ENCODE peak calls at places on chromosomes 3 and 15, in six cellular contexts. One of them, this sample, is unnamed.

GRCh38 chr3:186909078-186909853 is 21.1 kb upstream of the ST6GAL1 start:
- DNase-seq in AG04450: no peak
- DNase-seq in WERI-Rb-1: no peak
- DNase-seq in foreskin fibroblast: no peak
- DNase-seq in GM12878: no peak
- DNase-seq in heart left ventricle: no peak
- DNase-seq in this sample: peak

GRCh38 chr3:62363275-62363674 is 10.1 kb downstream of the FEZF2 start:
- DNase-seq in AG04450: no peak
- DNase-seq in WERI-Rb-1: no peak
- DNase-seq in foreskin fibroblast: no peak
- DNase-seq in GM12878: no peak
- DNase-seq in heart left ventricle: no peak
- DNase-seq in this sample: no peak

GRCh38 chr3:72517804-72518442 is 330.3 kb downstream of the SHQ1 start:
- DNase-seq in AG04450: peak
- DNase-seq in WERI-Rb-1: no peak
- DNase-seq in foreskin fibroblast: peak
- DNase-seq in GM12878: no peak
- DNase-seq in heart left ventricle: no peak
- DNase-seq in this sample: no peak

GRCh38 chr3:159727506-159727905 is 261.1 kb upstream of the IL12A start:
- DNase-seq in AG04450: no peak
- DNase-seq in WERI-Rb-1: no peak
- DNase-seq in foreskin fibroblast: no peak
- DNase-seq in GM12878: no peak
- DNase-seq in heart left ventricle: no peak
- DNase-seq in this sample: no peak

GRCh38 chr3:51904034-51904823 is 1.1 kb upstream of the IQCF1 start:
- DNase-seq in AG04450: no peak
- DNase-seq in WERI-Rb-1: no peak
- DNase-seq in foreskin fibroblast: no peak
- DNase-seq in GM12878: no peak
- DNase-seq in heart left ventricle: no peak
- DNase-seq in this sample: no peak

GRCh38 chr3:45480218-45480617 is 91.8 kb downstream of the LARS2 start:
- DNase-seq in AG04450: no peak
- DNase-seq in WERI-Rb-1: no peak
- DNase-seq in foreskin fibroblast: no peak
- DNase-seq in GM12878: no peak
- DNase-seq in heart left ventricle: no peak
- DNase-seq in this sample: no peak

GRCh38 chr15:70142322-70143191 is 44.8 kb upstream of the TLE3 start:
- DNase-seq in AG04450: peak
- DNase-seq in WERI-Rb-1: no peak
- DNase-seq in foreskin fibroblast: peak
- DNase-seq in GM12878: no peak
- DNase-seq in heart left ventricle: peak
- DNase-seq in this sample: peak

GRCh38 chr15:63998489-63998888 is 47.8 kb downstream of the DAPK2 start:
- DNase-seq in AG04450: no peak
- DNase-seq in WERI-Rb-1: no peak
- DNase-seq in foreskin fibroblast: no peak
- DNase-seq in GM12878: no peak
- DNase-seq in heart left ventricle: no peak
- DNase-seq in this sample: peak

GRCh38 chr3:53823956-53824320 is 22.3 kb downstream of the CHDH start:
- DNase-seq in AG04450: no peak
- DNase-seq in WERI-Rb-1: no peak
- DNase-seq in foreskin fibroblast: no peak
- DNase-seq in GM12878: no peak
- DNase-seq in heart left ventricle: no peak
- DNase-seq in this sample: no peak

GRCh38 chr3:10432931-10433330 is 72.5 kb downstream of the ATP2B2 start:
- DNase-seq in AG04450: peak
- DNase-seq in WERI-Rb-1: no peak
- DNase-seq in foreskin fibroblast: peak
- DNase-seq in GM12878: no peak
- DNase-seq in heart left ventricle: no peak
- DNase-seq in this sample: no peak

GRCh38 chr3:141998674-141999290 is 122.3 kb downstream of the ATP1B3 start:
- DNase-seq in AG04450: no peak
- DNase-seq in WERI-Rb-1: no peak
- DNase-seq in foreskin fibroblast: peak
- DNase-seq in GM12878: no peak
- DNase-seq in heart left ventricle: no peak
- DNase-seq in this sample: no peak

GRCh38 chr15:90819850-90820249 is 48.5 kb upstream of the FURIN start:
- DNase-seq in AG04450: no peak
- DNase-seq in WERI-Rb-1: no peak
- DNase-seq in foreskin fibroblast: no peak
- DNase-seq in GM12878: no peak
- DNase-seq in heart left ventricle: no peak
- DNase-seq in this sample: no peak

GRCh38 chr15:73225358-73226015 is 143.3 kb downstream of the HCN4 start:
- DNase-seq in AG04450: no peak
- DNase-seq in WERI-Rb-1: no peak
- DNase-seq in foreskin fibroblast: no peak
- DNase-seq in GM12878: no peak
- DNase-seq in heart left ventricle: no peak
- DNase-seq in this sample: no peak

GRCh38 chr15:69893863-69894262 is 203.9 kb downstream of the TLE3 start:
- DNase-seq in AG04450: no peak
- DNase-seq in WERI-Rb-1: peak
- DNase-seq in foreskin fibroblast: peak
- DNase-seq in GM12878: no peak
- DNase-seq in heart left ventricle: peak
- DNase-seq in this sample: no peak

GRCh38 chr15:67070892-67071664 is 5.7 kb downstream of the SMAD3 start:
- DNase-seq in AG04450: no peak
- DNase-seq in WERI-Rb-1: no peak
- DNase-seq in foreskin fibroblast: no peak
- DNase-seq in GM12878: no peak
- DNase-seq in heart left ventricle: no peak
- DNase-seq in this sample: no peak

GRCh38 chr3:194009892-194010533 is 125.9 kb upstream of the HES1 start:
- DNase-seq in AG04450: no peak
- DNase-seq in WERI-Rb-1: no peak
- DNase-seq in foreskin fibroblast: no peak
- DNase-seq in GM12878: no peak
- DNase-seq in heart left ventricle: no peak
- DNase-seq in this sample: no peak

GRCh38 chr15:60835000-60835399 is 356.1 kb upstream of the ICE2 start:
- DNase-seq in AG04450: no peak
- DNase-seq in WERI-Rb-1: no peak
- DNase-seq in foreskin fibroblast: no peak
- DNase-seq in GM12878: no peak
- DNase-seq in heart left ventricle: no peak
- DNase-seq in this sample: no peak

GRCh38 chr3:136584728-136585127 is 167.4 kb downstream of the STAG1 start:
- DNase-seq in AG04450: no peak
- DNase-seq in WERI-Rb-1: no peak
- DNase-seq in foreskin fibroblast: no peak
- DNase-seq in GM12878: no peak
- DNase-seq in heart left ventricle: no peak
- DNase-seq in this sample: no peak

GRCh38 chr15:92903588-92903955 is 3.4 kb downstream of the CHD2 start:
- DNase-seq in AG04450: no peak
- DNase-seq in WERI-Rb-1: no peak
- DNase-seq in foreskin fibroblast: no peak
- DNase-seq in GM12878: no peak
- DNase-seq in heart left ventricle: no peak
- DNase-seq in this sample: no peak

GRCh38 chr15:71385469-71385868 is 270.2 kb downstream of the THSD4 start:
- DNase-seq in AG04450: no peak
- DNase-seq in WERI-Rb-1: no peak
- DNase-seq in foreskin fibroblast: no peak
- DNase-seq in GM12878: no peak
- DNase-seq in heart left ventricle: no peak
- DNase-seq in this sample: peak

GRCh38 chr3:9248232-9249191 is 934 bp downstream of the SRGAP3 start:
- DNase-seq in AG04450: no peak
- DNase-seq in WERI-Rb-1: peak
- DNase-seq in foreskin fibroblast: peak
- DNase-seq in GM12878: no peak
- DNase-seq in heart left ventricle: no peak
- DNase-seq in this sample: no peak

GRCh38 chr3:16614033-16615031 is 9.1 kb upstream of the DAZL start:
- DNase-seq in AG04450: no peak
- DNase-seq in WERI-Rb-1: no peak
- DNase-seq in foreskin fibroblast: peak
- DNase-seq in GM12878: no peak
- DNase-seq in heart left ventricle: no peak
- DNase-seq in this sample: no peak

DNA sequence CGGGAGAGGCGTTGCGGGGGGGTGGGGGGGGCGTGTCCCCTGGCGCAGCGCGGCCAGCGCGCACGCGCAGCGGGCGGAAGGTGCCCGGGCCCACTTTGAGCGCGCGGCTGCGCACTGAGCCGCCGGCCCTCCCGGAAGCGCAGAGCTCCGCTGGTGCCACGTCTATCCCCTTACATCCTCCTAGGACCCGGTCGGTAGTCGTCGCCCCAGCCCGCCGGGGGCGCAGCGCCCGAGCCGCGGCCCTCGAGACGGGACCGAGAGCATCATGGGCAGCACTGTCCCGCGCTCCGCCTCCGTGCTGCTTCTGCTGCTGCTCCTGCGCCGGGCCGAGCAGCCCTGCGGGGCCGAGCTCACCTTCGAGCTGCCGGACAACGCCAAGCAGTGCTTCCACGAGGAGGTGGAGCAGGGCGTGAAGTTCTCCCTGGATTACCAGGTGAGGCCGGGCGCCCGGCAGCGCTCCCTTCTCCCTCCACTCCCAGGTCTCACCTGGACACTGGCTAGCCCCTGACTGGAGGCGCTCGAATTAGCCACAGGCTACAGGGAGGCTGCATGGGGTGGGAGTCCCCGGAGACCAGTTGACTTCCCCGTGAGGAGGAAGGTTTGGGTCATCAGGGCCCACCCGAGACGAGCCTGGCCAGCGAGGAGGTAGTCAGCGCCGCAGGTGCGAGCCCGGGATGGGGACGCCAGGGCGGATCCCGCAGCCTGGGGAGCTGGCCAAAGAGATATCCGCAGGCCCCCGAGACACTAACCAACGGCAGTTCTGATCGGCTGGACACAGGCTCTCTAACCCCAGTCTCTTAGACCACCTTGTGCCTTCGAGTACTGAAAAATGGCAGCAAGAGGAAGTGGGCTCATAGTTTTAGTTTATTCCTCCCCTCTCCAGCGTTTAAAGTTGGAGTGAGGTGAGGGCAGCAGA is at the start of gene TMED3:
- DNase-seq in AG04450: peak
- DNase-seq in WERI-Rb-1: peak
- DNase-seq in foreskin fibroblast: peak
- DNase-seq in GM12878: peak
- DNase-seq in heart left ventricle: peak
- DNase-seq in this sample: peak
- TF ChIP-seq CTCF in AG04450: peak
- TF ChIP-seq CTCF in WERI-Rb-1: peak
- TF ChIP-seq CTCF in foreskin fibroblast: peak
- TF ChIP-seq CTCF in GM12878: peak
- TF ChIP-seq CTCF in heart left ventricle: no peak
- TF ChIP-seq CTCF in this sample: peak

DNA sequence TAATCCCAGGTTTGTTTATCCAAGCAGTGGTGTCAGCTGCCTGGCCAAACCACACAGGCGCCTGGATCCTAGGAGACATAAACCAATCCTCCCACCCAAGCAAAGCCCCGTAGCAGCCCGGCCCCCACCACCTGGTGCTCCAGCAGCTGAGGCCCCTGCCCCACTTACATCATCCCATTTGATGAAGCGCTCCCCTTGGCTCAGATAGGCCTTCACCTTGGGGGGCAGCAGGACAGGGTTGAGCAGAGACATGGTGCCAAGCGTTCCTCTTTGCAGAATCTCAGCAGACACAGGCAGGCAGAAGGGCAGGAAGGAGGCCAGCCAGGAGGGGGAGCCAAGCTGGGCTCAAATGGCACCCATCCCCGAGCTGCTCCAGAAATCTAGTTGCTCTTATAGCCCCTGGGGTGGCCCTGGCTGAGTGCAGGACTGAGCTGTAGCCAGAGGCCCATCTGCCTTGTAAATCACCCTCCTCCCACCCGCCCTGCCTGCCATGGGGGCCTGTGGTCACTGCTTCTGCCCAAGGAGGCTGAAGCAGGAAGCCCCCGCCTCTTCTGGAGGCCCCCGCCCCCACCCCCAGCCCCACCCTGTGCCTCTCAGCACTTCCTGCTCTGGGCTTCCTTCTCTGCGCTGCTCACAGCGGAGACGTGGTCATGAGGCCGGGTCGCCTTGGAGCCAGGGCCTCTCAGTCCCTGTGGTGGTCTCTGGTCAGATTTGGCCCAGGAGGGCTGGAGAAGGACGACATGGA is at the start of gene PLCB2:
- DNase-seq in AG04450: no peak
- DNase-seq in WERI-Rb-1: peak
- DNase-seq in foreskin fibroblast: no peak
- DNase-seq in GM12878: peak
- DNase-seq in heart left ventricle: peak
- DNase-seq in this sample: peak
- H3K4me3 ChIP-seq in AG04450: no peak
- H3K4me3 ChIP-seq in WERI-Rb-1: peak
- H3K4me3 ChIP-seq in foreskin fibroblast: no peak
- H3K4me3 ChIP-seq in GM12878: peak
- H3K4me3 ChIP-seq in heart left ventricle: peak
- H3K4me3 ChIP-seq in this sample: peak

GRCh38 chr3:49454457-49454856 is 15.6 kb upstream of the DAG1 start:
- DNase-seq in AG04450: no peak
- DNase-seq in WERI-Rb-1: peak
- DNase-seq in foreskin fibroblast: no peak
- DNase-seq in GM12878: no peak
- DNase-seq in heart left ventricle: peak
- DNase-seq in this sample: peak
- TF ChIP-seq CTCF in AG04450: no peak
- TF ChIP-seq CTCF in WERI-Rb-1: peak
- TF ChIP-seq CTCF in foreskin fibroblast: no peak
- TF ChIP-seq CTCF in GM12878: peak
- TF ChIP-seq CTCF in heart left ventricle: peak
- TF ChIP-seq CTCF in this sample: peak

GRCh38 chr3:132421832-132422231 is 4.5 kb downstream of the DNAJC13 start:
- DNase-seq in AG04450: peak
- DNase-seq in WERI-Rb-1: no peak
- DNase-seq in foreskin fibroblast: peak
- DNase-seq in GM12878: no peak
- DNase-seq in heart left ventricle: no peak
- DNase-seq in this sample: no peak

GRCh38 chr3:132416807-132417694 is at the start of gene DNAJC13:
- DNase-seq in AG04450: peak
- DNase-seq in WERI-Rb-1: peak
- DNase-seq in foreskin fibroblast: peak
- DNase-seq in GM12878: peak
- DNase-seq in heart left ventricle: peak
- DNase-seq in this sample: peak

GRCh38 chr3:132417695-132418520 is 606 bp downstream of the DNAJC13 start:
- DNase-seq in AG04450: peak
- DNase-seq in WERI-Rb-1: peak
- DNase-seq in foreskin fibroblast: peak
- DNase-seq in GM12878: peak
- DNase-seq in heart left ventricle: peak
- DNase-seq in this sample: peak

GRCh38 chr3:132422531-132422930 is 5.2 kb downstream of the DNAJC13 start:
- DNase-seq in AG04450: no peak
- DNase-seq in WERI-Rb-1: no peak
- DNase-seq in foreskin fibroblast: no peak
- DNase-seq in GM12878: no peak
- DNase-seq in heart left ventricle: no peak
- DNase-seq in this sample: no peak

GRCh38 chr3:132418916-132419315 is 1.6 kb downstream of the DNAJC13 start:
- DNase-seq in AG04450: no peak
- DNase-seq in WERI-Rb-1: no peak
- DNase-seq in foreskin fibroblast: no peak
- DNase-seq in GM12878: no peak
- DNase-seq in heart left ventricle: no peak
- DNase-seq in this sample: no peak
- H3K4me3 ChIP-seq in AG04450: peak
- H3K4me3 ChIP-seq in WERI-Rb-1: peak
- H3K4me3 ChIP-seq in foreskin fibroblast: peak
- H3K4me3 ChIP-seq in GM12878: peak
- H3K4me3 ChIP-seq in heart left ventricle: peak
- H3K4me3 ChIP-seq in this sample: peak